ENCODE peak calls at places on chromosomes 12 and 14, in nine cellular contexts. N is progenitor cell of endocrine pancreas, S is prostate gland, W is AG04450, D is mammary epithelial cell, H is neural crest cell, F is PC-9, Q is A549, X is cardiac fibroblast. O is an unnamed sample.

GRCh38 chr12:106170285-106170684 is 31.5 kb upstream of the NUAK1 start:
- DNase-seq in N (no peak), W (no peak), H (no peak), D (peak; percentile 79), X (peak; percentile 56), F (peak; percentile 4), Q (no peak), S (no peak), O (no peak)

GRCh38 chr12:93762059-93762719 is 85.0 kb downstream of the CRADD start:
- DNase-seq in H (no peak), F (no peak), N (no peak), D (no peak), Q (no peak), X (peak; percentile 46), W (no peak), S (no peak), O (no peak)

GRCh38 chr14:93079321-93079720 is 36.4 kb downstream of the ITPK1 start:
- DNase-seq in X (no peak), D (no peak), N (no peak), F (no peak), Q (no peak), W (no peak), S (no peak), H (no peak), O (no peak)

GRCh38 chr14:102516531-102517411 is 7.2 kb upstream of the ANKRD9 start:
- DNase-seq in F (peak; percentile 72), D (peak; percentile 35), S (no peak), H (peak; percentile 83), N (peak; percentile 84), X (no peak), Q (peak; percentile 67), W (no peak), O (no peak)

GRCh38 chr14:100615736-100616695 is 28.8 kb upstream of the BEGAIN start:
- DNase-seq in W (no peak), F (no peak), S (no peak), H (no peak), N (no peak), D (no peak), X (no peak), Q (no peak), O (no peak)

GRCh38 chr14:66483322-66483721 is 2.8 kb upstream of the CCDC196 start:
- DNase-seq in N (no peak), S (no peak), D (peak; percentile 28), Q (no peak), X (peak; percentile 27), F (no peak), H (no peak), W (no peak), O (no peak)

GRCh38 chr12:12476836-12477531 is 85.7 kb downstream of the DUSP16 start:
- DNase-seq in S (no peak), D (no peak), Q (no peak), X (no peak), N (no peak), F (no peak), W (no peak), H (no peak), O (no peak)

GRCh38 chr14:70887207-70888150 is 19.8 kb upstream of the PCNX1 start:
- DNase-seq in N (no peak), F (no peak), W (peak; percentile 86), D (peak; percentile 54), H (no peak), Q (no peak), X (peak; percentile 21), S (no peak), O (peak; percentile 50)

GRCh38 chr14:83071888-83072501 is 1538.3 kb upstream of the SEL1L start:
- DNase-seq in H (no peak), N (no peak), F (no peak), W (no peak), D (peak; percentile 8), Q (no peak), X (no peak), S (no peak), O (no peak)

DNA sequence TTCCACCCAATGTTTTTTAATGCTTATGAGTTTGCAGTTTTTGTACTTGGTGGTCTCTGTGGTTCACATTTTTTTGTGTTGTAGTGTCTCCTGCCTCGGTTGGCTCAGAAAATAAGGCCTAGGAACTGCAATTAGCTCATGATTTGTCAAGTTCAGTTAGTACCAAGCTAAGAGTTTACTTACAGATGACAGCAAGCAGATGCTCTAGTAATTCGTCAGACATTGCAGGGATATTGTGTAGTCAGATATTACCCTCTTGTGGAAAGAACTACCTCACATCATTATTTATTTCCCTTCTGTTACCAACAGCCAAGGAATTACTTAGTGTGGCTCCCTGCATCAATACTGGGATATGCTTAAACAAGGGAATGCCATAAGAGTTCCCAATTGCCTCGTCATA is 14.6 kb downstream of the DYRK2 start:
- DNase-seq in Q (no peak), S (no peak), H (no peak), D (no peak), X (peak; percentile 54), W (peak; percentile 69), N (no peak), F (no peak), O (peak; percentile 86)
- TF ChIP-seq CTCF in Q (no peak), S (no peak), H (no peak), D (no peak), X (no peak), W (peak; percentile 20), N (no peak), F (no peak), O (peak; percentile 6)

DNA sequence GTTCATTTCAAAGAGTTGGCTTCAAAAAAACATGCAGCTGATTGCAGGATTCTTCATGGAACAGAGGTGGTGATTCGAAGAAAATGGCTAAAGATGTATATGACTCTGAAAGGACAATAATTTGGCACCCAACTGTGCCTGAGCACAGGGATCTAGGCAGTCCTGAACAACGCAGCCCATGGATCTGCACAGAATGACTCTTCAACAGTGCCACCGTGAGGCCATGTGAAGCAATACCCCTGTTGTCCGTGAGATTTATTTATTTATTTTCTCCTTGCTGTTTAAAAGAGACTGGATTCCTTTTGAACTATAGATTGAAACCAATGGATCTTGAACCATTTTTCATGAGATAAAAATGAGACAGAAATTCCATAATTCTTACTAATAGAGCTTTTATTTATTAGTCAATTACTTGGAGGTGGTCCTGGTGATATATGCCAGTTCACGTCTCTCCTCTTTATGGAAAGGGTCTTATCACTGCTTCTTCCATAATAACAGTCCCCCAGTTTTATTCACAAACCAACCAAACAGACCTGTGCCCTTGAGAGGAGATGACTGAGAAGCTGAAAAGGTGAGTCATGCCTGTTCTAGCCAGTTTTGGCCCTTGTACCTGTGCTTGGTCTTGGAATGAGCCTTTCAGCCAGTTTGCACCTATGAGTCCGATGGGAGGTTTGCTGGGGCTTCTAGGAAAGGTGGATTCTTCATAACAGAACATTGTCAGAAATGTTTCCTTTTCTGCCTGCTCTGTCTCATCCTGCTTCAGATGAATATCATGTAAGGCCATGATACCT is 1598.3 kb downstream of the AACS start:
- DNase-seq in H (peak; percentile 2), X (peak; percentile 5), N (no peak), D (peak; percentile 3), S (no peak), W (no peak), F (no peak), Q (peak; percentile 8), O (no peak)
- TF ChIP-seq CTCF in H (peak; percentile 64), X (peak; percentile 33), N (peak; percentile 63), D (peak; percentile 22), S (no peak), W (no peak), F (peak; percentile 68), Q (no peak), O (peak; percentile 2)

DNA sequence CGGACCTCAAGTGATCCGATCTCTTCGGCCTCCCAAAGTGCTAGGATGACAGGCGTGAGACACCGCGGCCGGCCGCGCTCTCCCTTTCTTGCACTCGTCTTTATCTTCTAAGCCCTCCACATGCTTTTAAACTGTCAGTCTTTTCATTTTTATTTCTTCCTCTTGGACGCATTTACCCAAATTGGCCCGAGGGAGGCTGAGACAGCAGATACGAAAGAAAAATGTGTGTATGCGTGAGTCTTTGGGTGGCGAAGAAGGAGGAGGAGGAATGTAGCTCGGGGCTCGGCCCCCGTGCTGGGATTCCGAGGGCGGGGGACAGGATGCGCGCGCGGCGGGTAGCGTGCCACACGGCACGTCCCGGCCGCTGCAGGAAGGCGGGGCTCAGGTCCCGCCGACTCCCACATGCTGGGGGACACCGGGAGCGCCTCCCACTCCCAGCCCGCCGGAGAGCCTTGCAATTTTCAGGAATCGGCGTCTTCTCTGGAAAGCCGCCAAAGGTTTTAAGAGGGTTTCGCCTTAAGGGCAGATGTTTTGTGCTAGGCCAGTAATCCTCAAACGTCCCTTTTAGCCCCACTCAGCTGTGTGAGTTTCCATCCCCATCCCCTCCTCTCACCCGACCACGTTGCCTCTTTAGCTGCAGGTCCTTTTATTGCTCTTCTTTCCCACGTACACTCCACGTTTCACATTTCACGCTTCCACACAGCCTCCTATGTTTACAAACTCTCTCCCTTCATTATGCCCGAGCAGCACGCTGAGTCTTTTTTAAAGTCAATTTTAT is 34.7 kb upstream of the SLC2A3 start:
- DNase-seq in X (peak; percentile 98), Q (peak; percentile 87), F (peak; percentile 98), H (peak; percentile 71), D (peak; percentile 87), W (peak; percentile 68), N (peak; percentile 79), S (peak; percentile 79), O (peak; percentile 91)
- TF ChIP-seq CTCF in X (no peak), Q (no peak), F (no peak), H (peak; percentile 50), D (no peak), W (no peak), N (no peak), S (no peak), O (no peak)

DNA sequence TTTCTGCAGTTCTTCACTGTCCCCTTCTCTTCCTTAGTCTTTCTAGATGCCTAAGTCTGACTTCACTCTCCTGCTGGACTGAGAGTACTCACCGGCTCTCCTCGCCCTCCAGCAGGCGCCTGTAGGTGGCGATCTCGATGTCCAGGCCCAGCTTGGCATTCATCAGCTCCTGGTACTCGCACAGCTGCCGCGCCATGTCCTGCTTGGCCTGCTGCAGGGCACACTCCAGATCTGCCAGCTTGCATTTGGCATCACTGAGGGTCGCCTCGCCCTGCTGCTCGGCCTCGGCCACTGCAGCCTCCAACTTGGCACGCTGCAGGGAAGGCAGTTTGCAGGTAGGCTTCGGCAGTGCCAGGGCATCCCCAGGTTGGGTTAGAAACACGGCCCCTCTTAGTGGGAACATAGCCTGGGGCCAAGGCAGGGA is 5.2 kb downstream of the KRT84 start:
- DNase-seq in Q (peak; percentile 52), S (peak; percentile 32), X (peak; percentile 50), N (no peak), D (peak; percentile 58), W (no peak), F (peak; percentile 47), H (peak; percentile 27), O (no peak)
- TF ChIP-seq CTCF in Q (peak; percentile 53), S (peak; percentile 51), X (peak; percentile 72), N (peak; percentile 52), D (peak; percentile 73), W (peak; percentile 55), F (peak; percentile 56), H (peak; percentile 51), O (peak; percentile 41)